ENCODE peak calls at places on chromosomes 6 and 20, in seven cellular contexts. One of them, this sample, is unnamed.

GRCh38 chr6:158798311-158798710 is 20.9 kb downstream of the EZR start:
- DNase-seq in transverse colon: peak
- DNase-seq in uterus: no peak
- DNase-seq in tibial nerve: no peak
- DNase-seq in HCT116: no peak
- DNase-seq in HepG2: no peak
- DNase-seq in A549: no peak
- DNase-seq in this sample: no peak

GRCh38 chr6:10429638-10430427 is 15.0 kb upstream of the TFAP2A start:
- DNase-seq in transverse colon: no peak
- DNase-seq in uterus: no peak
- DNase-seq in tibial nerve: no peak
- DNase-seq in HCT116: no peak
- DNase-seq in HepG2: peak
- DNase-seq in A549: no peak
- DNase-seq in this sample: no peak

GRCh38 chr6:27286141-27286540 is 25.9 kb downstream of the POM121L2 start:
- DNase-seq in transverse colon: no peak
- DNase-seq in uterus: no peak
- DNase-seq in tibial nerve: no peak
- DNase-seq in HCT116: no peak
- DNase-seq in HepG2: peak
- DNase-seq in A549: no peak
- DNase-seq in this sample: no peak

GRCh38 chr6:72941751-72942150 is 283.5 kb downstream of the KHDC1L start:
- DNase-seq in transverse colon: no peak
- DNase-seq in uterus: no peak
- DNase-seq in tibial nerve: no peak
- DNase-seq in HCT116: no peak
- DNase-seq in HepG2: no peak
- DNase-seq in A549: no peak
- DNase-seq in this sample: no peak

GRCh38 chr20:8005033-8005432 is 14.5 kb downstream of the TMX4 start:
- DNase-seq in transverse colon: no peak
- DNase-seq in uterus: no peak
- DNase-seq in tibial nerve: no peak
- DNase-seq in HCT116: no peak
- DNase-seq in HepG2: no peak
- DNase-seq in A549: no peak
- DNase-seq in this sample: no peak

GRCh38 chr20:5039255-5039657 is 37.9 kb upstream of the SLC23A2 start:
- DNase-seq in transverse colon: no peak
- DNase-seq in uterus: no peak
- DNase-seq in tibial nerve: no peak
- DNase-seq in HCT116: no peak
- DNase-seq in HepG2: no peak
- DNase-seq in A549: no peak
- DNase-seq in this sample: no peak

GRCh38 chr6:40916816-40917215 is 122.2 kb downstream of the UNC5CL start:
- DNase-seq in transverse colon: no peak
- DNase-seq in uterus: no peak
- DNase-seq in tibial nerve: no peak
- DNase-seq in HCT116: no peak
- DNase-seq in HepG2: no peak
- DNase-seq in A549: no peak
- DNase-seq in this sample: no peak

GRCh38 chr6:25351485-25351884 is 72.3 kb downstream of the CARMIL1 start:
- DNase-seq in transverse colon: no peak
- DNase-seq in uterus: no peak
- DNase-seq in tibial nerve: no peak
- DNase-seq in HCT116: no peak
- DNase-seq in HepG2: no peak
- DNase-seq in A549: no peak
- DNase-seq in this sample: no peak

GRCh38 chr6:144294016-144294415 is 8.9 kb downstream of the UTRN start:
- DNase-seq in transverse colon: no peak
- DNase-seq in uterus: no peak
- DNase-seq in tibial nerve: no peak
- DNase-seq in HCT116: no peak
- DNase-seq in HepG2: no peak
- DNase-seq in A549: no peak
- DNase-seq in this sample: no peak

GRCh38 chr6:168410035-168410434 is 30.9 kb upstream of the SMOC2 start:
- DNase-seq in transverse colon: no peak
- DNase-seq in uterus: peak
- DNase-seq in tibial nerve: no peak
- DNase-seq in HCT116: no peak
- DNase-seq in HepG2: no peak
- DNase-seq in A549: no peak
- DNase-seq in this sample: no peak

GRCh38 chr20:59010995-59011873 is 4.2 kb upstream of the CTSZ start:
- DNase-seq in transverse colon: no peak
- DNase-seq in uterus: no peak
- DNase-seq in tibial nerve: no peak
- DNase-seq in HCT116: no peak
- DNase-seq in HepG2: peak
- DNase-seq in A549: no peak
- DNase-seq in this sample: no peak

GRCh38 chr6:7933794-7934193 is 23.2 kb upstream of the TXNDC5 start:
- DNase-seq in transverse colon: no peak
- DNase-seq in uterus: no peak
- DNase-seq in tibial nerve: no peak
- DNase-seq in HCT116: no peak
- DNase-seq in HepG2: no peak
- DNase-seq in A549: no peak
- DNase-seq in this sample: no peak
- TF ChIP-seq CTCF in transverse colon: no peak
- TF ChIP-seq CTCF in uterus: no peak
- TF ChIP-seq CTCF in tibial nerve: no peak
- TF ChIP-seq CTCF in HCT116: no peak
- TF ChIP-seq CTCF in HepG2: no peak
- TF ChIP-seq CTCF in A549: no peak
- TF ChIP-seq CTCF in this sample: no peak

DNA sequence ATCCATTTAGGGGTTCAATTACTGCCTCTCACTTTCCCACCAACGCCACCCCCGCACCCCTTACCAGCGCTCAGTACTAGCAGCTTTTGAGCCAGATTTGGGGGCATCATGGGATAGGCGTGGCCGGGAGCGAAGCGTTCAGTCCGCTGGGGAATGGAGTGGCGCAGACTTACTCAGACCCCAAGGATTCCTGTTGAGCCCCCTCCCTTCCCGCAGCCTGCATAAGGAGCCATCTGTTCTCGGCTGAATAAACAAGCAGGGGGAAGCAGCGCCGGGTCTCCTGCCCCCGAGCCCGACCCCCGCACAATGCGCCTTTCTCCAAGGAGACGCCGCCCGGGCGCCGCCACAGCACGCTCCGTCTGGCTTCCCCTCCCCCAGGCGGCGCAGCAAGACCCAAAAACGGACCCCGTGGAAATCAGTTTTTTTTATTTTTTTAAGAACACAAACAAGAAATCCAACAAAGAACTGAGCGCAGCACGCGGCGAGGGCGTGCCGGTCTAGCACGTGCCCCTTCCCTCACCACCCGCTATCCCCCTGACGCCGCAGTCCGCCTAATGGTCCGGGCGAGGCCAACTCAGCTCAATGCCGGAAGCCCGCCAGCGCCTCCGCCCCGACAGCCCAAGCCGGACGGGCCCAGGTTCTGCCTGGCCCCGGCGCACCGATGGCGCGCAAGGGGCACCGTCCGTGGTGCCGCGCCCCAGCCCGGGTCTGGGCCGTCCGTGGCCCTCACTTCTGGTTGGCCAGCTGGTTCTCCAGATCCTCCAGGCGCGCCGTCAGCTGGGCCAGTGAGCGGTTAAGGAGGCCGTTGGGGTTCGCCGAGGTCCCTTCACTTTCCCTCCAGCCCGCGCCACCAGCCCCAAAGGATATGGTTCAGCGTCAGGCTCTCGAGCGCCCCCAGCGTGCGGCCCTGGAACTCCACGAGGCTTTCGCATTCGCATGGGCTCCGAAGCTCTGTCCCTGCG is 13.3 kb upstream of the RBPJL start:
- DNase-seq in transverse colon: peak
- DNase-seq in uterus: peak
- DNase-seq in tibial nerve: peak
- DNase-seq in HCT116: peak
- DNase-seq in HepG2: peak
- DNase-seq in A549: peak
- DNase-seq in this sample: no peak
- TF ChIP-seq POLR2A in transverse colon: no peak
- TF ChIP-seq POLR2A in uterus: no peak
- TF ChIP-seq POLR2A in tibial nerve: peak
- TF ChIP-seq POLR2A in HCT116: no peak
- TF ChIP-seq POLR2A in HepG2: no peak
- TF ChIP-seq POLR2A in A549: no peak
- TF ChIP-seq POLR2A in this sample: no peak

DNA sequence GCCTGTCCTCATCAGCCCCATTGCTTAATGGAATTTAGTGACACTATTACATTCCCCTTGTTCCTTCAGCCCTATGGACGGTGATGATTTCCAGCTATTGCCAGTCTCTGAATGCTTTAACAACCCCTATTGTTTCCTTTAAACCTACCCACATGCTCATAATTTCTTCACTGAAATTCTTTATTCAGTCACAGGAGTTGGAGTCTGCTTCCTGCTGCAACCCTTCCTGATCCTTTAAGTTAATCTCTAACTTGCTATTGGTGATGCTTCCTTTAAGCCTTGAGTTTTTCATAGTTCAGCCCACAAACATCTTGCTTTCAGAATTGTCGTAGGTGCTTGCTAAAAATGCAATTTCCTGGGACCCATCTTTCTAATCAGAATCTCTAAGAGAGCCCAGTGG is 66.3 kb upstream of the TNFAIP3 start:
- DNase-seq in transverse colon: no peak
- DNase-seq in uterus: no peak
- DNase-seq in tibial nerve: no peak
- DNase-seq in HCT116: no peak
- DNase-seq in HepG2: no peak
- DNase-seq in A549: no peak
- DNase-seq in this sample: no peak
- H3K27ac ChIP-seq in transverse colon: peak
- H3K27ac ChIP-seq in uterus: no peak
- H3K27ac ChIP-seq in tibial nerve: no peak
- H3K27ac ChIP-seq in HCT116: no peak
- H3K27ac ChIP-seq in HepG2: peak
- H3K27ac ChIP-seq in A549: no peak
- H3K27ac ChIP-seq in this sample: no peak

GRCh38 chr6:16276991-16277981 is 38.9 kb downstream of the GMPR start:
- DNase-seq in transverse colon: peak
- DNase-seq in uterus: peak
- DNase-seq in tibial nerve: peak
- DNase-seq in HCT116: peak
- DNase-seq in HepG2: peak
- DNase-seq in A549: peak
- DNase-seq in this sample: no peak
- TF ChIP-seq CTCF in transverse colon: no peak
- TF ChIP-seq CTCF in uterus: peak
- TF ChIP-seq CTCF in tibial nerve: no peak
- TF ChIP-seq CTCF in HCT116: peak
- TF ChIP-seq CTCF in HepG2: peak
- TF ChIP-seq CTCF in A549: peak
- TF ChIP-seq CTCF in this sample: no peak

DNA sequence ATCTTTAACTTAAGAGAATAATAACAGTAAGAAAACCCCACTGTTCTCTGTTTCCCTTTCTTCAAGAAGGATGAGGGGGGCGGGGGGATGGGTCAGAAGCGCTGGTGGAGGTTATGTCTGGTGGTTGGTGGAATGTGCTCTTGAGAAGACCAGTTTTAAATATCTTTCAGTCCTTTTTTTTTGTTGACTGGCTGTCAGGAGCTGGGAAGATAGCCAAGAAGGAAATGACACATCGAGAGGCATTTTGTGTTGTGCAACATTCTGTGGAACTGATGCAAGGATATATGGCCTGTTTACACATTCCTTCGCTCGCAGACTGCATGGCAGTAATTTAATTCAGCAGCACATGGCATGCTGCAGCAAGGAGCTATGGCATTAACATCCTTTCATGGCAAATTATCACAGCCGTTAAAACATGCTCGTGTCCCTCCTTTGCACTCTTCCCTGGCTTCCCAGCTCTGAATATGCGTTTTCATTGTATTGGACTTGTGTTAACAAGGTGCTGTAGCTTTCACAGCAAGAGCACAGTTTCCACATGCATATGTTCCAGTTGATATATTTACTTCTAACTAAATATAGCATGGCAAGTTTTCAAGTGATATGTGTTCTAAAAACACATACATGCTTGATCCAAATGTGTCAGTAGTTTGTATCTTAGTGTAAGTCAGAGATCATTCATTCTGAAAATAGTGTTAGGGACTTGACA is 68.2 kb upstream of the SUPT3H start:
- DNase-seq in transverse colon: peak
- DNase-seq in uterus: peak
- DNase-seq in tibial nerve: peak
- DNase-seq in HCT116: peak
- DNase-seq in HepG2: peak
- DNase-seq in A549: peak
- DNase-seq in this sample: peak
- TF ChIP-seq POLR2A in transverse colon: no peak
- TF ChIP-seq POLR2A in uterus: no peak
- TF ChIP-seq POLR2A in tibial nerve: peak
- TF ChIP-seq POLR2A in HCT116: no peak
- TF ChIP-seq POLR2A in HepG2: no peak
- TF ChIP-seq POLR2A in A549: no peak
- TF ChIP-seq POLR2A in this sample: no peak

GRCh38 chr6:148747145-148747492 is 289 bp downstream of the UST start:
- DNase-seq in transverse colon: peak
- DNase-seq in uterus: peak
- DNase-seq in tibial nerve: peak
- DNase-seq in HCT116: no peak
- DNase-seq in HepG2: no peak
- DNase-seq in A549: peak
- DNase-seq in this sample: no peak
- H3K27ac ChIP-seq in transverse colon: peak
- H3K27ac ChIP-seq in uterus: peak
- H3K27ac ChIP-seq in tibial nerve: peak
- H3K27ac ChIP-seq in HCT116: peak
- H3K27ac ChIP-seq in HepG2: no peak
- H3K27ac ChIP-seq in A549: peak
- H3K27ac ChIP-seq in this sample: peak

GRCh38 chr6:15148356-15149058 is 97.4 kb upstream of the JARID2 start:
- DNase-seq in transverse colon: no peak
- DNase-seq in uterus: no peak
- DNase-seq in tibial nerve: no peak
- DNase-seq in HCT116: no peak
- DNase-seq in HepG2: peak
- DNase-seq in A549: no peak
- DNase-seq in this sample: no peak
- TF ChIP-seq CTCF in transverse colon: no peak
- TF ChIP-seq CTCF in uterus: no peak
- TF ChIP-seq CTCF in tibial nerve: no peak
- TF ChIP-seq CTCF in HCT116: no peak
- TF ChIP-seq CTCF in HepG2: no peak
- TF ChIP-seq CTCF in A549: no peak
- TF ChIP-seq CTCF in this sample: peak

GRCh38 chr6:121435444-121436069 is at the start of gene GJA1:
- DNase-seq in transverse colon: peak
- DNase-seq in uterus: peak
- DNase-seq in tibial nerve: peak
- DNase-seq in HCT116: no peak
- DNase-seq in HepG2: no peak
- DNase-seq in A549: peak
- DNase-seq in this sample: no peak
- TF ChIP-seq POLR2A in transverse colon: peak
- TF ChIP-seq POLR2A in uterus: peak
- TF ChIP-seq POLR2A in tibial nerve: peak
- TF ChIP-seq POLR2A in HCT116: no peak
- TF ChIP-seq POLR2A in HepG2: no peak
- TF ChIP-seq POLR2A in A549: no peak
- TF ChIP-seq POLR2A in this sample: peak